ENCODE peak calls at places on chromosome 19, in eight cellular contexts. One of them, this sample, is unnamed.

GRCh38 chr19:49506575-49507105 is 5.8 kb upstream of the FCGRT start:
- DNase-seq in NCI-H1436: peak
- DNase-seq in fibroblast of lung: no peak
- DNase-seq in WERI-Rb-1: peak
- DNase-seq in central memory CD4-positive, alpha-beta T cell: peak
- DNase-seq in NCI-H774: peak
- DNase-seq in iris pigment epithelial cell: no peak
- DNase-seq in neural crest cell: peak
- DNase-seq in this sample: peak

GRCh38 chr19:1503089-1503924 is 9.5 kb downstream of the ADAMTSL5 start:
- DNase-seq in NCI-H1436: peak
- DNase-seq in NCI-H774: peak
- DNase-seq in central memory CD4-positive, alpha-beta T cell: peak
- DNase-seq in WERI-Rb-1: peak
- DNase-seq in iris pigment epithelial cell: peak
- DNase-seq in neural crest cell: peak
- DNase-seq in fibroblast of lung: no peak
- DNase-seq in this sample: no peak

GRCh38 chr19:18789883-18790565 is 1.1 kb downstream of the COMP start:
- DNase-seq in WERI-Rb-1: peak
- DNase-seq in iris pigment epithelial cell: peak
- DNase-seq in fibroblast of lung: peak
- DNase-seq in neural crest cell: no peak
- DNase-seq in NCI-H774: no peak
- DNase-seq in NCI-H1436: no peak
- DNase-seq in central memory CD4-positive, alpha-beta T cell: no peak
- DNase-seq in this sample: no peak

GRCh38 chr19:41870401-41870873 is 6.6 kb upstream of the CD79A start:
- DNase-seq in NCI-H774: no peak
- DNase-seq in fibroblast of lung: peak
- DNase-seq in iris pigment epithelial cell: peak
- DNase-seq in central memory CD4-positive, alpha-beta T cell: no peak
- DNase-seq in neural crest cell: no peak
- DNase-seq in WERI-Rb-1: no peak
- DNase-seq in NCI-H1436: no peak
- DNase-seq in this sample: no peak

GRCh38 chr19:13036366-13036976 is 41.2 kb downstream of the NFIX start:
- DNase-seq in NCI-H1436: peak
- DNase-seq in central memory CD4-positive, alpha-beta T cell: no peak
- DNase-seq in fibroblast of lung: peak
- DNase-seq in WERI-Rb-1: peak
- DNase-seq in iris pigment epithelial cell: no peak
- DNase-seq in NCI-H774: peak
- DNase-seq in neural crest cell: no peak
- DNase-seq in this sample: peak

GRCh38 chr19:38655148-38655824 is 7.8 kb downstream of the ACTN4 start:
- DNase-seq in iris pigment epithelial cell: no peak
- DNase-seq in WERI-Rb-1: no peak
- DNase-seq in NCI-H774: no peak
- DNase-seq in NCI-H1436: no peak
- DNase-seq in fibroblast of lung: peak
- DNase-seq in central memory CD4-positive, alpha-beta T cell: no peak
- DNase-seq in neural crest cell: no peak
- DNase-seq in this sample: no peak

GRCh38 chr19:42850981-42851717 is 28.4 kb downstream of the PSG1 start:
- DNase-seq in NCI-H1436: no peak
- DNase-seq in iris pigment epithelial cell: peak
- DNase-seq in fibroblast of lung: peak
- DNase-seq in central memory CD4-positive, alpha-beta T cell: no peak
- DNase-seq in WERI-Rb-1: no peak
- DNase-seq in NCI-H774: no peak
- DNase-seq in neural crest cell: no peak
- DNase-seq in this sample: no peak

GRCh38 chr19:34306213-34306661 is 51.9 kb downstream of the GARRE1 start:
- DNase-seq in neural crest cell: no peak
- DNase-seq in NCI-H774: no peak
- DNase-seq in WERI-Rb-1: no peak
- DNase-seq in NCI-H1436: no peak
- DNase-seq in fibroblast of lung: no peak
- DNase-seq in central memory CD4-positive, alpha-beta T cell: no peak
- DNase-seq in iris pigment epithelial cell: no peak
- DNase-seq in this sample: no peak

GRCh38 chr19:48364564-48365363 is 597 bp downstream of the SYNGR4 start:
- DNase-seq in neural crest cell: no peak
- DNase-seq in iris pigment epithelial cell: no peak
- DNase-seq in central memory CD4-positive, alpha-beta T cell: no peak
- DNase-seq in fibroblast of lung: no peak
- DNase-seq in WERI-Rb-1: no peak
- DNase-seq in NCI-H774: no peak
- DNase-seq in NCI-H1436: no peak
- DNase-seq in this sample: no peak

GRCh38 chr19:51607920-51608562 is 22.2 kb downstream of the SIGLEC5 start:
- DNase-seq in iris pigment epithelial cell: peak
- DNase-seq in NCI-H774: no peak
- DNase-seq in WERI-Rb-1: peak
- DNase-seq in central memory CD4-positive, alpha-beta T cell: peak
- DNase-seq in neural crest cell: peak
- DNase-seq in NCI-H1436: no peak
- DNase-seq in fibroblast of lung: peak
- DNase-seq in this sample: no peak

GRCh38 chr19:934865-935422 is 9.1 kb downstream of the ARID3A start:
- DNase-seq in central memory CD4-positive, alpha-beta T cell: no peak
- DNase-seq in NCI-H774: peak
- DNase-seq in WERI-Rb-1: no peak
- DNase-seq in neural crest cell: no peak
- DNase-seq in iris pigment epithelial cell: peak
- DNase-seq in fibroblast of lung: peak
- DNase-seq in NCI-H1436: no peak
- DNase-seq in this sample: peak

GRCh38 chr19:47427241-47428176 is 8.2 kb upstream of the MEIS3 start:
- DNase-seq in neural crest cell: peak
- DNase-seq in fibroblast of lung: peak
- DNase-seq in NCI-H774: peak
- DNase-seq in central memory CD4-positive, alpha-beta T cell: peak
- DNase-seq in iris pigment epithelial cell: peak
- DNase-seq in NCI-H1436: peak
- DNase-seq in WERI-Rb-1: peak
- DNase-seq in this sample: peak

GRCh38 chr19:45251452-45252354 is 632 bp downstream of the MARK4 start:
- DNase-seq in iris pigment epithelial cell: no peak
- DNase-seq in central memory CD4-positive, alpha-beta T cell: no peak
- DNase-seq in NCI-H1436: no peak
- DNase-seq in fibroblast of lung: no peak
- DNase-seq in NCI-H774: no peak
- DNase-seq in WERI-Rb-1: peak
- DNase-seq in neural crest cell: peak
- DNase-seq in this sample: no peak

GRCh38 chr19:53545271-53546065 is 7.5 kb downstream of the ZNF331 start:
- DNase-seq in iris pigment epithelial cell: peak
- DNase-seq in NCI-H774: no peak
- DNase-seq in fibroblast of lung: peak
- DNase-seq in central memory CD4-positive, alpha-beta T cell: no peak
- DNase-seq in neural crest cell: no peak
- DNase-seq in WERI-Rb-1: no peak
- DNase-seq in NCI-H1436: no peak
- DNase-seq in this sample: no peak

GRCh38 chr19:10602330-10603083 is 15.4 kb upstream of the AP1M2 start:
- DNase-seq in fibroblast of lung: peak
- DNase-seq in central memory CD4-positive, alpha-beta T cell: peak
- DNase-seq in neural crest cell: peak
- DNase-seq in WERI-Rb-1: peak
- DNase-seq in NCI-H1436: peak
- DNase-seq in iris pigment epithelial cell: peak
- DNase-seq in NCI-H774: peak
- DNase-seq in this sample: peak

GRCh38 chr19:5150902-5151741 is 182.2 kb downstream of the KDM4B start:
- DNase-seq in iris pigment epithelial cell: no peak
- DNase-seq in central memory CD4-positive, alpha-beta T cell: no peak
- DNase-seq in NCI-H774: no peak
- DNase-seq in neural crest cell: no peak
- DNase-seq in NCI-H1436: no peak
- DNase-seq in WERI-Rb-1: peak
- DNase-seq in fibroblast of lung: no peak
- DNase-seq in this sample: no peak

GRCh38 chr19:41877490-41877876 is 404 bp downstream of the CD79A start:
- DNase-seq in WERI-Rb-1: no peak
- DNase-seq in NCI-H1436: no peak
- DNase-seq in NCI-H774: no peak
- DNase-seq in fibroblast of lung: no peak
- DNase-seq in central memory CD4-positive, alpha-beta T cell: no peak
- DNase-seq in neural crest cell: no peak
- DNase-seq in iris pigment epithelial cell: no peak
- DNase-seq in this sample: no peak

GRCh38 chr19:1229056-1229607 is 8.7 kb downstream of the CBARP start:
- DNase-seq in NCI-H1436: no peak
- DNase-seq in NCI-H774: no peak
- DNase-seq in WERI-Rb-1: no peak
- DNase-seq in iris pigment epithelial cell: no peak
- DNase-seq in central memory CD4-positive, alpha-beta T cell: no peak
- DNase-seq in neural crest cell: no peak
- DNase-seq in fibroblast of lung: no peak
- DNase-seq in this sample: no peak

GRCh38 chr19:49954092-49954825 is 6.7 kb downstream of the SIGLEC11 start:
- DNase-seq in neural crest cell: no peak
- DNase-seq in WERI-Rb-1: no peak
- DNase-seq in fibroblast of lung: no peak
- DNase-seq in iris pigment epithelial cell: peak
- DNase-seq in NCI-H1436: no peak
- DNase-seq in NCI-H774: no peak
- DNase-seq in central memory CD4-positive, alpha-beta T cell: no peak
- DNase-seq in this sample: no peak

GRCh38 chr19:19645233-19645870 is 1.9 kb upstream of the GMIP start:
- DNase-seq in neural crest cell: no peak
- DNase-seq in iris pigment epithelial cell: no peak
- DNase-seq in NCI-H774: no peak
- DNase-seq in WERI-Rb-1: no peak
- DNase-seq in central memory CD4-positive, alpha-beta T cell: no peak
- DNase-seq in NCI-H1436: no peak
- DNase-seq in fibroblast of lung: no peak
- DNase-seq in this sample: no peak

GRCh38 chr19:21574607-21575006 is 69.2 kb downstream of the ZNF429 start:
- DNase-seq in central memory CD4-positive, alpha-beta T cell: no peak
- DNase-seq in neural crest cell: no peak
- DNase-seq in fibroblast of lung: no peak
- DNase-seq in iris pigment epithelial cell: no peak
- DNase-seq in NCI-H774: no peak
- DNase-seq in NCI-H1436: no peak
- DNase-seq in WERI-Rb-1: no peak
- DNase-seq in this sample: no peak

GRCh38 chr19:17997969-17998826 is 9.8 kb upstream of the ARRDC2 start:
- DNase-seq in central memory CD4-positive, alpha-beta T cell: no peak
- DNase-seq in NCI-H774: no peak
- DNase-seq in WERI-Rb-1: no peak
- DNase-seq in fibroblast of lung: no peak
- DNase-seq in NCI-H1436: no peak
- DNase-seq in iris pigment epithelial cell: no peak
- DNase-seq in neural crest cell: no peak
- DNase-seq in this sample: peak

GRCh38 chr19:11418518-11419506 is at the start of gene RGL3:
- DNase-seq in iris pigment epithelial cell: no peak
- DNase-seq in NCI-H1436: peak
- DNase-seq in WERI-Rb-1: no peak
- DNase-seq in fibroblast of lung: no peak
- DNase-seq in central memory CD4-positive, alpha-beta T cell: no peak
- DNase-seq in neural crest cell: no peak
- DNase-seq in NCI-H774: peak
- DNase-seq in this sample: peak

GRCh38 chr19:40601061-40601973 is at the start of gene LTBP4:
- DNase-seq in fibroblast of lung: peak
- DNase-seq in WERI-Rb-1: no peak
- DNase-seq in NCI-H774: no peak
- DNase-seq in NCI-H1436: no peak
- DNase-seq in central memory CD4-positive, alpha-beta T cell: no peak
- DNase-seq in neural crest cell: no peak
- DNase-seq in iris pigment epithelial cell: peak
- DNase-seq in this sample: no peak

GRCh38 chr19:6212403-6213265 is 67.1 kb downstream of the MLLT1 start:
- DNase-seq in WERI-Rb-1: no peak
- DNase-seq in iris pigment epithelial cell: no peak
- DNase-seq in NCI-H1436: no peak
- DNase-seq in NCI-H774: no peak
- DNase-seq in central memory CD4-positive, alpha-beta T cell: no peak
- DNase-seq in fibroblast of lung: no peak
- DNase-seq in neural crest cell: no peak
- DNase-seq in this sample: no peak

GRCh38 chr19:44848036-44848804 is 2.1 kb downstream of the NECTIN2 start:
- DNase-seq in NCI-H1436: no peak
- DNase-seq in iris pigment epithelial cell: peak
- DNase-seq in WERI-Rb-1: peak
- DNase-seq in fibroblast of lung: peak
- DNase-seq in neural crest cell: peak
- DNase-seq in NCI-H774: no peak
- DNase-seq in central memory CD4-positive, alpha-beta T cell: no peak
- DNase-seq in this sample: peak

GRCh38 chr19:55251296-55252081 is 7.3 kb downstream of the PPP6R1 start:
- DNase-seq in central memory CD4-positive, alpha-beta T cell: peak
- DNase-seq in fibroblast of lung: peak
- DNase-seq in WERI-Rb-1: no peak
- DNase-seq in NCI-H1436: no peak
- DNase-seq in iris pigment epithelial cell: peak
- DNase-seq in neural crest cell: no peak
- DNase-seq in NCI-H774: no peak
- DNase-seq in this sample: no peak

GRCh38 chr19:33435706-33436359 is 62.3 kb downstream of the CEBPG start:
- DNase-seq in neural crest cell: no peak
- DNase-seq in iris pigment epithelial cell: no peak
- DNase-seq in NCI-H774: no peak
- DNase-seq in WERI-Rb-1: no peak
- DNase-seq in NCI-H1436: no peak
- DNase-seq in central memory CD4-positive, alpha-beta T cell: no peak
- DNase-seq in fibroblast of lung: no peak
- DNase-seq in this sample: no peak

GRCh38 chr19:10603084-10603872 is 16.2 kb upstream of the AP1M2 start:
- DNase-seq in WERI-Rb-1: no peak
- DNase-seq in central memory CD4-positive, alpha-beta T cell: peak
- DNase-seq in iris pigment epithelial cell: no peak
- DNase-seq in NCI-H774: no peak
- DNase-seq in NCI-H1436: peak
- DNase-seq in neural crest cell: no peak
- DNase-seq in fibroblast of lung: no peak
- DNase-seq in this sample: no peak

GRCh38 chr19:45657520-45658163 is 10.4 kb upstream of the GIPR start:
- DNase-seq in WERI-Rb-1: peak
- DNase-seq in fibroblast of lung: no peak
- DNase-seq in central memory CD4-positive, alpha-beta T cell: no peak
- DNase-seq in NCI-H774: peak
- DNase-seq in NCI-H1436: no peak
- DNase-seq in iris pigment epithelial cell: no peak
- DNase-seq in neural crest cell: no peak
- DNase-seq in this sample: no peak

GRCh38 chr19:49458567-49458903 is 5.5 kb downstream of the ALDH16A1 start:
- DNase-seq in central memory CD4-positive, alpha-beta T cell: no peak
- DNase-seq in iris pigment epithelial cell: no peak
- DNase-seq in neural crest cell: no peak
- DNase-seq in NCI-H1436: no peak
- DNase-seq in fibroblast of lung: no peak
- DNase-seq in WERI-Rb-1: no peak
- DNase-seq in NCI-H774: no peak
- DNase-seq in this sample: no peak

GRCh38 chr19:51375504-51376221 is 3.2 kb upstream of the NKG7 start:
- DNase-seq in iris pigment epithelial cell: no peak
- DNase-seq in NCI-H774: no peak
- DNase-seq in WERI-Rb-1: no peak
- DNase-seq in NCI-H1436: no peak
- DNase-seq in neural crest cell: no peak
- DNase-seq in central memory CD4-positive, alpha-beta T cell: no peak
- DNase-seq in fibroblast of lung: no peak
- DNase-seq in this sample: no peak

This sample was measured in DMS153.